ENCODE peak calls at places on chromosomes 5 and 9, in five cellular contexts. X is EL; Y is mesothelial cell of epicardium; A is stimulated activated CD4-positive, alpha-beta T cell treated with anti-CD3 and anti-CD28 coated beads, Interleukin-1b, Interleukin-23, amount 100 ng/mL, for 24 hours; J is right cardiac atrium. F is an unnamed sample.

GRCh38 chr5:171888051-171888481 is 102.4 kb downstream of the SMIM23 start:
- DNase-seq in J (no peak), X (no peak), A (no peak), Y (no peak), F (no peak)

GRCh38 chr9:17509151-17509550 is 69.7 kb upstream of the SH3GL2 start:
- DNase-seq in Y (no peak), A (no peak), X (no peak), J (no peak), F (no peak)

GRCh38 chr5:1789838-1790462 is 9.7 kb downstream of the MRPL36 start:
- DNase-seq in X (peak), A (no peak), J (peak), Y (no peak), F (no peak)

GRCh38 chr9:15138357-15138686 is 168.7 kb downstream of the TTC39B start:
- DNase-seq in Y (no peak), J (no peak), A (no peak), X (no peak), F (no peak)

GRCh38 chr9:94638335-94639044 is 828 bp downstream of the FBP1 start:
- DNase-seq in X (no peak), A (no peak), Y (no peak), J (no peak), F (no peak)

GRCh38 chr5:378976-379742 is 57.6 kb downstream of the AHRR start:
- DNase-seq in A (no peak), J (no peak), Y (peak), X (peak), F (peak)

GRCh38 chr5:151495330-151495729 is 47.9 kb downstream of the SLC36A1 start:
- DNase-seq in J (no peak), X (no peak), A (no peak), Y (no peak), F (no peak)

GRCh38 chr9:27227192-27227591 is 69.8 kb downstream of the EQTN start:
- DNase-seq in J (no peak), X (peak), Y (no peak), A (no peak), F (no peak)

GRCh38 chr5:72587909-72588308 is 80.7 kb upstream of the ZNF366 start:
- DNase-seq in A (no peak), X (peak), J (no peak), Y (no peak), F (no peak)

GRCh38 chr5:10502578-10502977 is 60.9 kb downstream of the ROPN1L start:
- DNase-seq in X (no peak), Y (no peak), J (no peak), A (no peak), F (no peak)

GRCh38 chr5:73823508-73823925 is 197.5 kb downstream of the ARHGEF28 start:
- DNase-seq in A (no peak), J (no peak), Y (no peak), X (peak), F (no peak)

GRCh38 chr5:53167836-53168235 is 58.3 kb upstream of the MOCS2 start:
- DNase-seq in Y (no peak), X (peak), A (no peak), J (peak), F (no peak)

GRCh38 chr5:57804007-57804444 is 321.4 kb upstream of the ACTBL2 start:
- DNase-seq in Y (no peak), X (peak), J (no peak), A (no peak), F (no peak)

GRCh38 chr9:92808726-92809451 is 44.3 kb upstream of the BICD2 start:
- DNase-seq in Y (peak), X (peak), J (peak), A (peak), F (peak)

GRCh38 chr9:14362175-14362574 is 48.2 kb upstream of the NFIB start:
- DNase-seq in X (no peak), Y (no peak), J (peak), A (no peak), F (no peak)

GRCh38 chr9:68913054-68913453 is 100.9 kb downstream of the PRKACG start:
- DNase-seq in J (no peak), X (no peak), Y (no peak), A (no peak), F (no peak)